ENCODE peak calls at places on chromosomes 13 and 19, in ten cellular contexts. Y is H1, B is K562, L is GM12878, K is mammary epithelial cell, N is fibroblast of lung, P is PC-3, Z is H9, T is Karpas-422, U is HCT116. J is an unnamed sample.

GRCh38 chr13:79227418-79227817 is 178.6 kb downstream of the RBM26 start:
- DNase-seq in Y (no peak), B (no peak), L (peak), K (no peak), N (no peak), P (no peak), Z (no peak), T (no peak), U (no peak), J (no peak)

GRCh38 chr13:19117913-19118739 is 63.5 kb downstream of the TUBA3C start:
- DNase-seq in Y (no peak), B (peak), L (no peak), K (no peak), N (no peak), P (no peak), Z (no peak), T (no peak), U (no peak), J (no peak)

GRCh38 chr13:78978381-78978998 is 319.5 kb upstream of the OBI1 start:
- DNase-seq in Y (no peak), B (peak), L (peak), K (peak), N (peak), P (peak), Z (no peak), T (peak), U (peak), J (peak)

GRCh38 chr19:38070573-38070972 is 153.4 kb downstream of the DPF1 start:
- DNase-seq in Y (no peak), B (peak), L (no peak), K (peak), N (peak), P (peak), Z (no peak), T (no peak), U (no peak), J (no peak)

GRCh38 chr13:20512042-20512683 is 13.5 kb downstream of the CRYL1 start:
- DNase-seq in Y (no peak), B (no peak), L (no peak), K (no peak), N (no peak), P (no peak), Z (peak), T (no peak), U (no peak), J (no peak)

GRCh38 chr19:4930664-4931063 is 21.4 kb downstream of the UHRF1 start:
- DNase-seq in Y (no peak), B (peak), L (no peak), K (no peak), N (peak), P (no peak), Z (no peak), T (no peak), U (no peak), J (no peak)

GRCh38 chr13:35855531-35856019 is 275.6 kb downstream of the DCLK1 start:
- DNase-seq in Y (peak), B (no peak), L (no peak), K (peak), N (peak), P (peak), Z (peak), T (no peak), U (peak), J (no peak)

GRCh38 chr13:26551255-26551654 is 6.2 kb upstream of the WASF3 start:
- DNase-seq in Y (no peak), B (no peak), L (no peak), K (no peak), N (no peak), P (peak), Z (no peak), T (no peak), U (no peak), J (no peak)

GRCh38 chr13:101529419-101529818 is 76.9 kb downstream of the ITGBL1 start:
- DNase-seq in Y (no peak), B (no peak), L (no peak), K (peak), N (peak), P (no peak), Z (no peak), T (no peak), U (no peak), J (no peak)

GRCh38 chr13:113863511-113864302 is at the start of gene GAS6:
- DNase-seq in Y (no peak), B (peak), L (no peak), K (peak), N (peak), P (peak), Z (peak), T (no peak), U (no peak), J (peak)

GRCh38 chr13:41762796-41763195 is 198.1 kb downstream of the VWA8 start:
- DNase-seq in Y (no peak), B (no peak), L (no peak), K (no peak), N (no peak), P (no peak), Z (no peak), T (no peak), U (no peak), J (peak)

GRCh38 chr19:482186-483041 is 13.9 kb upstream of the MADCAM1 start:
- DNase-seq in Y (no peak), B (peak), L (no peak), K (no peak), N (no peak), P (no peak), Z (no peak), T (no peak), U (no peak), J (no peak)

GRCh38 chr19:15869873-15870272 is 28.0 kb downstream of the CYP4F2 start:
- DNase-seq in Y (no peak), B (no peak), L (no peak), K (no peak), N (no peak), P (no peak), Z (no peak), T (no peak), U (no peak), J (no peak)

GRCh38 chr13:20952838-20953237 is 50.3 kb upstream of the XPO4 start:
- DNase-seq in Y (no peak), B (no peak), L (no peak), K (no peak), N (no peak), P (no peak), Z (no peak), T (no peak), U (no peak), J (no peak)

GRCh38 chr19:40219721-40220276 is 1.6 kb upstream of the TTC9B start:
- DNase-seq in Y (no peak), B (peak), L (no peak), K (peak), N (peak), P (peak), Z (no peak), T (no peak), U (peak), J (peak)

GRCh38 chr19:328025-328505 is 16.5 kb downstream of the MIER2 start:
- DNase-seq in Y (no peak), B (peak), L (no peak), K (no peak), N (no peak), P (no peak), Z (no peak), T (peak), U (peak), J (no peak)

GRCh38 chr19:41877916-41878905 is 1.1 kb downstream of the CD79A start:
- DNase-seq in Y (no peak), B (peak), L (no peak), K (no peak), N (no peak), P (no peak), Z (no peak), T (peak), U (no peak), J (no peak)

GRCh38 chr13:45773236-45773635 is 71.1 kb downstream of the CBY2 start:
- DNase-seq in Y (no peak), B (no peak), L (no peak), K (peak), N (peak), P (no peak), Z (no peak), T (no peak), U (no peak), J (no peak)
- H3K4me2 ChIP-seq in Y (no peak), B (no peak), L (no peak), K (peak), N (no peak), P (no peak), Z (no peak), T (no peak), U (no peak), J (no peak)

GRCh38 chr19:55526216-55527196 is 10.4 kb downstream of the SBK2 start:
- DNase-seq in Y (no peak), B (no peak), L (no peak), K (no peak), N (peak), P (peak), Z (no peak), T (no peak), U (no peak), J (peak)
- H3K4me2 ChIP-seq in Y (peak), B (no peak), L (no peak), K (no peak), N (peak), P (peak), Z (no peak), T (no peak), U (no peak), J (peak)

DNA sequence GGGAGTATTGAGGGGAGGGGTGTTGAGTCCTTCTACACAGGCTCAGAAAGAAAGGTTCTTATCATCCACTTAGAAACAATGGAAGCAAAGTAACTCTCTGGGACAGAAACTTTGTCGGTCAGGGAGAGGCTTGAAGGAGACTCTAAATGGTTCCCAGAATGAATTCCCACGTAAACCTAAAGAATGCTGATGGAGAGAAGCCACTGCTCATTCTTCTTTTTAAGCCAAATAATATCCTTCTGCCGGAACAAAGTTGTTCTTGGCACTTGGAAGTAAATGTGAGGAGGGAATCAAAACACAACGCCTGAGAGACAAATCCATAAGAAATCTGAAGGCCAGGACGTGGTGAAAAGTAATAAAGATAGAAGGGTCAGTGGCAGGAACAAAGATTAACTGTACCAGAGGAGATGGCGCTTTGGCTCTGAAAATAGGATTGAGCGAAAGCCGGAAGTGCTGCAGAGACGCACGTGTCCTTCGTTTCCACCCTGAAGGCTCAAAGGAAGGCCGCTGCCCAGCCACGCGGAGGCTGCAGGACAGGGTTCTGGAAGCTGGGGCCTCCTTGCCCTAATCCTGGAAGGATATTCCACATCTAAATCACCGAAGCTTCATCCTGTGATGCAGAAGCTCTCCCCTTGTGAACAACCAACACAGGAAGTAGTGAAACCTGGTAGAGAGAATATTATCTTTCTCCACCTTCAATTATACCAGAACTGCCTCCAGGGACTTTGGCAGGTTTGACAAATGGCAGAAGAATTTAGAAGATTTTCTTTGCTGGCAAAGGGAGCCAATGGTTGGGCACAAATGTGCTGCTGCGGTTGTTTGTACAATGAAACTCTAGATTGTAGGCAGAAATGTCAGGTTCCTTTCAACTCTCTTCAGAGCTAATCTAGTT is 214.6 kb upstream of the SERP2 start:
- DNase-seq in Y (no peak), B (no peak), L (no peak), K (no peak), N (peak), P (no peak), Z (no peak), T (no peak), U (no peak), J (peak)
- H3K4me2 ChIP-seq in Y (no peak), B (no peak), L (no peak), K (peak), N (no peak), P (peak), Z (no peak), T (no peak), U (no peak), J (peak)

DNA sequence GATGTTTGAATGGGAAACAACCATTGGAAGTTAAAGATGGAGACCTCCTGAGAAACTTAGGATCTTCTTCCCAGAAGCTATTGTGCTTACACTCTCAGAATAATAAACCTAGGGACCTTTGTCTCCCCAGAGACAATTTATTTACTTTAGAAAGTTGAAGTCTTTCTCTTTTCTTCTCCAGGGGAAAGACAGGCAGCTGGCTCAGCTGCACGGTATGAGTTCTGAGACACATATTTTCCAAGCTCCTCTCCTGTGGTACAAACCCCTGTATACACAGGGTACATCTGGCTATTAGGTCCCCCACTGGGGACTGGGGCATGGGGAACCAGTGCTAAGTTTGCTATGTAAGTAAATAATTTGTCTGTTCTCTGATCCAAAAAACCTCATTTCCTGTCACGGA is 67.5 kb upstream of the POSTN start:
- DNase-seq in Y (no peak), B (no peak), L (no peak), K (no peak), N (no peak), P (no peak), Z (no peak), T (no peak), U (no peak), J (no peak)
- H3K4me2 ChIP-seq in Y (no peak), B (no peak), L (no peak), K (no peak), N (no peak), P (no peak), Z (no peak), T (no peak), U (no peak), J (no peak)

DNA sequence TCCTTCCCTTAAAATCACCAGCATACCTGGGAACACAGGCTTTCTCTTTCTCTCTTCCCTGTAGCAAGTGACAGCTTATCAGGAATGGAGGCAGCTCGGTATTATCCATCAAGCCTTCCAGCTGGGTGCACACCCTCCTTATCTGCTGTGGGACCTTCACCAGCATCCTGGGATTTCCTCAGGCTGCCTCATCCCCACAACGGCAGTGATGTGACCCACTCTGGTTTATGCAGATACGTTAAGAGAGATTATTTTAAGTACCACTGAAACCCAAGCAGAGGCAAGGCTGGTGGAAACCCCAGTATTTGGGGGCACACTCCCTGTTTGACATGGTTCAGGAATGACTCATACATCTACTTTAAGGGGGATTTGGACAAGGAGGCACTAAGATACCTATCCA is 192.1 kb downstream of the TM9SF2 start:
- DNase-seq in Y (no peak), B (peak), L (no peak), K (no peak), N (no peak), P (no peak), Z (no peak), T (no peak), U (no peak), J (no peak)
- H3K4me2 ChIP-seq in Y (peak), B (no peak), L (no peak), K (no peak), N (no peak), P (no peak), Z (no peak), T (peak), U (no peak), J (no peak)

DNA sequence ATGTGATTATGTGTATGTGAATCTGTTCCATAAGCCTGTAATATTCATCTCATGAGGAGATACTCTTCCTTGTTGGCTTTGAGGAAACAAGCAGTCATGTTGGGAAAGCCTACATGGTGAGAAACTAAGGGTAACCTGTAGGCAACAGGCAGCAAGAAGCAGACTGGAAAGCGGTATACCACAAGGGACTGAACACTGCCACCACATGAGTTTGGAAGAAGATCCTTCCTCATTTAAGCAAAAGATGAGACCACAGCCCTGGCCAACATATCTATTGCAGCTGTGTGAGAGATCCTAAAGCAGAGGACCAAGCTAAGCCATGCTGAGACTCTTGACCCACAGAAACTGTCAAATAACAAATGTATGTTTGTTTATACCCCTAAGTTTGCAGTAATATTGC is 134.8 kb downstream of the B3GLCT start:
- DNase-seq in Y (no peak), B (no peak), L (no peak), K (no peak), N (no peak), P (no peak), Z (no peak), T (no peak), U (no peak), J (no peak)
- H3K4me2 ChIP-seq in Y (no peak), B (no peak), L (no peak), K (no peak), N (no peak), P (peak), Z (no peak), T (no peak), U (no peak), J (no peak)

DNA sequence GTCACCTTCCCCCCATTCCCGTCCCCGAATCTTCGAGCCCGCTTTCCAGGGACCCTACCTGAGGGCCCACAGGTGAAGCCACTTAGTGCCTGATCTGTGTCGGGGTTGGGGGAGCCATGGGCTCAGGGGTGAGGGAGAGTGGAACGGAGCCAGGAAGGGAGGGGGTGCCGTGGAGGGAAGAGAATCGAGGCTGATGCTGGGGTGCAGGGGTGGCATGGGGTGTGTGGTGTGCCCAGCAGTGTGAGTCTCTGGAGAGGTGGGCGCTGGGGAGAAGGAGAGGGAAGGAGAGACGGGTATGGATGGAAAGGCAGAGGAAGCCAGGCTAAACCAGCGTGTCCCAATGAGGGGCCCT is 1.1 kb upstream of the HPN start:
- DNase-seq in Y (no peak), B (no peak), L (no peak), K (no peak), N (no peak), P (no peak), Z (no peak), T (no peak), U (no peak), J (no peak)
- H3K4me2 ChIP-seq in Y (peak), B (peak), L (no peak), K (no peak), N (no peak), P (peak), Z (no peak), T (no peak), U (no peak), J (peak)

GRCh38 chr13:50891206-50891605 is 18.4 kb upstream of the RNASEH2B start:
- DNase-seq in Y (no peak), B (no peak), L (no peak), K (no peak), N (no peak), P (no peak), Z (no peak), T (no peak), U (no peak), J (no peak)

GRCh38 chr13:50894504-50894903 is 15.1 kb upstream of the RNASEH2B start:
- DNase-seq in Y (no peak), B (no peak), L (no peak), K (no peak), N (no peak), P (no peak), Z (no peak), T (no peak), U (no peak), J (no peak)

GRCh38 chr13:50893211-50893852 is 16.3 kb upstream of the RNASEH2B start:
- DNase-seq in Y (no peak), B (no peak), L (no peak), K (no peak), N (peak), P (no peak), Z (no peak), T (no peak), U (no peak), J (no peak)

GRCh38 chr13:50892162-50892944 is 17.2 kb upstream of the RNASEH2B start:
- DNase-seq in Y (no peak), B (no peak), L (no peak), K (no peak), N (no peak), P (no peak), Z (no peak), T (no peak), U (no peak), J (no peak)

GRCh38 chr13:50894042-50894441 is 15.5 kb upstream of the RNASEH2B start:
- DNase-seq in Y (no peak), B (no peak), L (no peak), K (no peak), N (no peak), P (no peak), Z (no peak), T (no peak), U (no peak), J (no peak)
- H3K4me2 ChIP-seq in Y (no peak), B (no peak), L (peak), K (no peak), N (peak), P (no peak), Z (no peak), T (no peak), U (no peak), J (no peak)

GRCh38 chr19:44076325-44076724 is 4.4 kb downstream of the ZNF284 start:
- DNase-seq in Y (no peak), B (no peak), L (no peak), K (no peak), N (no peak), P (no peak), Z (no peak), T (no peak), U (no peak), J (no peak)

GRCh38 chr19:44069415-44069814 is 2.5 kb upstream of the ZNF284 start:
- DNase-seq in Y (no peak), B (no peak), L (no peak), K (no peak), N (no peak), P (no peak), Z (no peak), T (no peak), U (no peak), J (no peak)

GRCh38 chr19:44072543-44073401 is 813 bp downstream of the ZNF284 start:
- DNase-seq in Y (no peak), B (peak), L (no peak), K (peak), N (peak), P (peak), Z (no peak), T (no peak), U (no peak), J (peak)

GRCh38 chr19:44066305-44066704 is 5.7 kb upstream of the ZNF284 start:
- DNase-seq in Y (no peak), B (no peak), L (no peak), K (no peak), N (no peak), P (no peak), Z (no peak), T (no peak), U (no peak), J (no peak)

DNA sequence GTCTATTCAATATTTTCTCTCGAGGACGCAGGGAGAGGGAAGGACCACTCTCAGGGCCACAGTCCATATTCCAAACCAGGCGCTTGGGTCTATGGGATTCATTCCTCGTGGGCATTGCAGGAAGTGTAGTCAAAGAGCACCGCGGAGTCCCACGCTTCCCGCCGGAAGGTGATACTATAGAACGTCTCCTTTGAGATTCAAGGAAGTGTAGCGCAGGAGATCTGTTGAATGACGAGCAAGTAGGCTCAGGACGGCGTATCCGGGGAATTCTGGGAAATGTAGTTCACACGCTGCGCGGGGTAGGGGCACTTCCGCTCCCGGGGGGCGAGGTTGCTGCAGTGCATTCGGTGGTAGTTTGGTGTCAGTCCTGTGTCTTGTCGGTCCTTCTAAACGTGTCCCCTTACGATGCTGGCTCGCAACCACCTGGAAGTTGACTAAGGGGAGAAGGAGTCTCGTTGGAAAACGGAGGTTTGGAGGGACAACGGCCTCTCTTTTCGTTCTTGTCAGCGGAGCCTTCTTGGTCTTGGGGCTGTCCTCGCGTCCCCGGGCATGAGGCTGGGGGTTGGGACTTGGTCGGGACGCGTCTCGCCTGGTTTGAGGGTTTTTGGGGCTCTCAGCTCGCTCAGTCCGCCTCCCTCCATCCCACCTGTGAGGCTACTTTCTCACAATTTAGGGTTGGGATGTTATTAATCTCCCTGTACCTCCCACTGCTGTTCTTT is at the start of gene ZNF284:
- DNase-seq in Y (peak), B (peak), L (peak), K (peak), N (peak), P (peak), Z (peak), T (no peak), U (no peak), J (peak)
- H3K4me2 ChIP-seq in Y (peak), B (peak), L (peak), K (peak), N (peak), P (peak), Z (peak), T (no peak), U (no peak), J (peak)